ENCODE peak calls at places on chromosomes 12 and 14, in nine cellular contexts. One of them, this sample, is unnamed.

GRCh38 chr12:95207407-95207806 is 9.9 kb downstream of the FGD6 start:
- DNase-seq in left lung: no peak
- DNase-seq in astrocyte: no peak
- DNase-seq in HCT116: no peak
- DNase-seq in GM12878: no peak
- DNase-seq in sigmoid colon: no peak
- DNase-seq in breast epithelium: no peak
- DNase-seq in aorta: no peak
- DNase-seq in SJSA1: no peak
- DNase-seq in this sample: no peak

GRCh38 chr14:23633160-23633701 is 2.9 kb upstream of the DHRS2 start:
- DNase-seq in GM12878: no peak
- DNase-seq in aorta: no peak
- DNase-seq in astrocyte: no peak
- DNase-seq in SJSA1: no peak
- DNase-seq in HCT116: no peak
- DNase-seq in sigmoid colon: no peak
- DNase-seq in left lung: no peak
- DNase-seq in breast epithelium: no peak
- DNase-seq in this sample: no peak

GRCh38 chr12:14393736-14394135 is 28.3 kb downstream of the ATF7IP start:
- DNase-seq in astrocyte: peak; percentile 64
- DNase-seq in SJSA1: no peak
- DNase-seq in HCT116: no peak
- DNase-seq in breast epithelium: no peak
- DNase-seq in left lung: no peak
- DNase-seq in sigmoid colon: no peak
- DNase-seq in aorta: no peak
- DNase-seq in GM12878: no peak
- DNase-seq in this sample: no peak

GRCh38 chr12:79444089-79444488 is 246.7 kb downstream of the PAWR start:
- DNase-seq in GM12878: no peak
- DNase-seq in sigmoid colon: no peak
- DNase-seq in HCT116: no peak
- DNase-seq in breast epithelium: no peak
- DNase-seq in astrocyte: peak; percentile 59
- DNase-seq in left lung: no peak
- DNase-seq in aorta: no peak
- DNase-seq in SJSA1: no peak
- DNase-seq in this sample: no peak

GRCh38 chr12:85835810-85836715 is at the start of gene RASSF9:
- DNase-seq in breast epithelium: peak; percentile 71
- DNase-seq in left lung: peak; percentile 70
- DNase-seq in astrocyte: peak; percentile 94
- DNase-seq in aorta: peak; percentile 73
- DNase-seq in sigmoid colon: peak; percentile 90
- DNase-seq in GM12878: no peak
- DNase-seq in HCT116: no peak
- DNase-seq in SJSA1: no peak
- DNase-seq in this sample: peak; percentile 82

GRCh38 chr14:81669308-81669707 is 135.7 kb upstream of the SEL1L start:
- DNase-seq in sigmoid colon: no peak
- DNase-seq in breast epithelium: no peak
- DNase-seq in left lung: no peak
- DNase-seq in GM12878: no peak
- DNase-seq in HCT116: no peak
- DNase-seq in SJSA1: no peak
- DNase-seq in astrocyte: no peak
- DNase-seq in aorta: no peak
- DNase-seq in this sample: no peak

GRCh38 chr12:3178671-3179413 is 101.7 kb downstream of the TSPAN9 start:
- DNase-seq in astrocyte: no peak
- DNase-seq in SJSA1: peak; percentile 87
- DNase-seq in left lung: no peak
- DNase-seq in GM12878: no peak
- DNase-seq in breast epithelium: no peak
- DNase-seq in HCT116: no peak
- DNase-seq in sigmoid colon: no peak
- DNase-seq in aorta: peak; percentile 27
- DNase-seq in this sample: no peak

GRCh38 chr14:78530078-78530477 is 359.9 kb downstream of the NRXN3 start:
- DNase-seq in sigmoid colon: no peak
- DNase-seq in SJSA1: no peak
- DNase-seq in aorta: no peak
- DNase-seq in HCT116: no peak
- DNase-seq in breast epithelium: no peak
- DNase-seq in astrocyte: no peak
- DNase-seq in GM12878: no peak
- DNase-seq in left lung: no peak
- DNase-seq in this sample: no peak

GRCh38 chr14:62126885-62127478 is 364.8 kb downstream of the SNAPC1 start:
- DNase-seq in astrocyte: peak; percentile 23
- DNase-seq in breast epithelium: no peak
- DNase-seq in SJSA1: no peak
- DNase-seq in HCT116: peak; percentile 40
- DNase-seq in GM12878: no peak
- DNase-seq in sigmoid colon: no peak
- DNase-seq in left lung: no peak
- DNase-seq in aorta: no peak
- DNase-seq in this sample: no peak

GRCh38 chr12:110355080-110355479 is 48.4 kb downstream of the ANAPC7 start:
- DNase-seq in astrocyte: peak; percentile 16
- DNase-seq in HCT116: peak; percentile 32
- DNase-seq in sigmoid colon: no peak
- DNase-seq in left lung: no peak
- DNase-seq in breast epithelium: no peak
- DNase-seq in SJSA1: no peak
- DNase-seq in GM12878: no peak
- DNase-seq in aorta: no peak
- DNase-seq in this sample: no peak

GRCh38 chr14:80186301-80186800 is 25.0 kb downstream of the DIO2 start:
- DNase-seq in aorta: no peak
- DNase-seq in HCT116: no peak
- DNase-seq in SJSA1: no peak
- DNase-seq in left lung: no peak
- DNase-seq in astrocyte: no peak
- DNase-seq in sigmoid colon: no peak
- DNase-seq in breast epithelium: no peak
- DNase-seq in GM12878: no peak
- DNase-seq in this sample: no peak

GRCh38 chr14:93045211-93045674 is 70.5 kb downstream of the ITPK1 start:
- DNase-seq in GM12878: no peak
- DNase-seq in left lung: no peak
- DNase-seq in SJSA1: no peak
- DNase-seq in HCT116: no peak
- DNase-seq in aorta: no peak
- DNase-seq in astrocyte: no peak
- DNase-seq in breast epithelium: no peak
- DNase-seq in sigmoid colon: no peak
- DNase-seq in this sample: peak; percentile 42

GRCh38 chr14:77646907-77647306 is 30.5 kb upstream of the SPTLC2 start:
- DNase-seq in SJSA1: no peak
- DNase-seq in sigmoid colon: no peak
- DNase-seq in left lung: no peak
- DNase-seq in aorta: no peak
- DNase-seq in HCT116: no peak
- DNase-seq in breast epithelium: no peak
- DNase-seq in GM12878: no peak
- DNase-seq in astrocyte: no peak
- DNase-seq in this sample: no peak

GRCh38 chr12:104737682-104738370 is 220.3 kb downstream of the SLC41A2 start:
- DNase-seq in GM12878: no peak
- DNase-seq in HCT116: no peak
- DNase-seq in breast epithelium: no peak
- DNase-seq in astrocyte: no peak
- DNase-seq in left lung: no peak
- DNase-seq in SJSA1: no peak
- DNase-seq in sigmoid colon: no peak
- DNase-seq in aorta: no peak
- DNase-seq in this sample: no peak

GRCh38 chr14:69637503-69638030 is 26.2 kb downstream of the SUSD6 start:
- DNase-seq in breast epithelium: no peak
- DNase-seq in GM12878: no peak
- DNase-seq in sigmoid colon: peak; percentile 72
- DNase-seq in aorta: peak; percentile 61
- DNase-seq in left lung: peak; percentile 51
- DNase-seq in astrocyte: no peak
- DNase-seq in SJSA1: no peak
- DNase-seq in HCT116: no peak
- DNase-seq in this sample: peak; percentile 66

GRCh38 chr12:61138381-61138759 is 1121.8 kb upstream of the USP15 start:
- DNase-seq in GM12878: no peak
- DNase-seq in astrocyte: no peak
- DNase-seq in left lung: no peak
- DNase-seq in SJSA1: no peak
- DNase-seq in aorta: no peak
- DNase-seq in HCT116: no peak
- DNase-seq in breast epithelium: no peak
- DNase-seq in sigmoid colon: no peak
- DNase-seq in this sample: no peak

GRCh38 chr12:356276-356988 is 32.7 kb downstream of the KDM5A start:
- DNase-seq in aorta: no peak
- DNase-seq in GM12878: no peak
- DNase-seq in astrocyte: peak; percentile 72
- DNase-seq in HCT116: no peak
- DNase-seq in sigmoid colon: no peak
- DNase-seq in left lung: no peak
- DNase-seq in breast epithelium: no peak
- DNase-seq in SJSA1: no peak
- DNase-seq in this sample: no peak

GRCh38 chr14:59377485-59377884 is 87.7 kb downstream of the GPR135 start:
- DNase-seq in GM12878: no peak
- DNase-seq in breast epithelium: no peak
- DNase-seq in SJSA1: no peak
- DNase-seq in HCT116: no peak
- DNase-seq in sigmoid colon: no peak
- DNase-seq in astrocyte: no peak
- DNase-seq in left lung: no peak
- DNase-seq in aorta: no peak
- DNase-seq in this sample: peak; percentile 59

GRCh38 chr12:31245822-31246469 is 80.0 kb downstream of the SINHCAF start:
- DNase-seq in left lung: no peak
- DNase-seq in SJSA1: peak; percentile 31
- DNase-seq in aorta: no peak
- DNase-seq in GM12878: no peak
- DNase-seq in HCT116: no peak
- DNase-seq in breast epithelium: no peak
- DNase-seq in sigmoid colon: no peak
- DNase-seq in astrocyte: no peak
- DNase-seq in this sample: peak; percentile 59

GRCh38 chr14:104651876-104652260 is 37.5 kb upstream of the INF2 start:
- DNase-seq in sigmoid colon: no peak
- DNase-seq in GM12878: no peak
- DNase-seq in astrocyte: no peak
- DNase-seq in aorta: no peak
- DNase-seq in HCT116: no peak
- DNase-seq in left lung: no peak
- DNase-seq in SJSA1: no peak
- DNase-seq in breast epithelium: no peak
- DNase-seq in this sample: peak; percentile 47

GRCh38 chr12:51661199-51661598 is 70.2 kb downstream of the SCN8A start:
- DNase-seq in astrocyte: peak; percentile 25
- DNase-seq in SJSA1: no peak
- DNase-seq in HCT116: no peak
- DNase-seq in breast epithelium: no peak
- DNase-seq in left lung: no peak
- DNase-seq in GM12878: no peak
- DNase-seq in aorta: no peak
- DNase-seq in sigmoid colon: no peak
- DNase-seq in this sample: no peak

GRCh38 chr12:122646568-122647220 is 56.5 kb downstream of the HCAR2 start:
- DNase-seq in HCT116: no peak
- DNase-seq in left lung: no peak
- DNase-seq in SJSA1: peak; percentile 67
- DNase-seq in sigmoid colon: no peak
- DNase-seq in astrocyte: peak; percentile 59
- DNase-seq in GM12878: peak; percentile 90
- DNase-seq in breast epithelium: no peak
- DNase-seq in aorta: peak; percentile 57
- DNase-seq in this sample: no peak

GRCh38 chr12:102480401-102480800 is at the start of gene IGF1:
- DNase-seq in HCT116: no peak
- DNase-seq in aorta: no peak
- DNase-seq in GM12878: no peak
- DNase-seq in left lung: no peak
- DNase-seq in sigmoid colon: no peak
- DNase-seq in breast epithelium: no peak
- DNase-seq in SJSA1: no peak
- DNase-seq in astrocyte: peak; percentile 58
- DNase-seq in this sample: no peak
- H3K27me3 ChIP-seq in HCT116: peaks cover 8% of the 10 kb centered on the region
- H3K27me3 ChIP-seq in aorta: no peaks in the 10 kb centered on the region
- H3K27me3 ChIP-seq in GM12878: no peaks in the 10 kb centered on the region
- H3K27me3 ChIP-seq in left lung: no peaks in the 10 kb centered on the region
- H3K27me3 ChIP-seq in sigmoid colon: no peaks in the 10 kb centered on the region
- H3K27me3 ChIP-seq in breast epithelium: no peaks in the 10 kb centered on the region
- H3K27me3 ChIP-seq in SJSA1: no peaks in the 10 kb centered on the region
- H3K27me3 ChIP-seq in astrocyte: no peaks in the 10 kb centered on the region
- H3K27me3 ChIP-seq in this sample: no peaks in the 10 kb centered on the region

GRCh38 chr14:98964171-98964570 is 307.8 kb downstream of the BCL11B start:
- DNase-seq in aorta: no peak
- DNase-seq in SJSA1: no peak
- DNase-seq in breast epithelium: no peak
- DNase-seq in left lung: no peak
- DNase-seq in astrocyte: no peak
- DNase-seq in sigmoid colon: no peak
- DNase-seq in HCT116: no peak
- DNase-seq in GM12878: no peak
- DNase-seq in this sample: no peak
- H3K9me3 ChIP-seq in aorta: peaks cover 2% of the 10 kb centered on the region
- H3K9me3 ChIP-seq in SJSA1: no peaks in the 10 kb centered on the region
- H3K9me3 ChIP-seq in breast epithelium: no peaks in the 10 kb centered on the region
- H3K9me3 ChIP-seq in left lung: no peaks in the 10 kb centered on the region
- H3K9me3 ChIP-seq in astrocyte: no peaks in the 10 kb centered on the region
- H3K9me3 ChIP-seq in sigmoid colon: no peaks in the 10 kb centered on the region
- H3K9me3 ChIP-seq in HCT116: no peaks in the 10 kb centered on the region
- H3K9me3 ChIP-seq in GM12878: no peaks in the 10 kb centered on the region
- H3K9me3 ChIP-seq in this sample: no peaks in the 10 kb centered on the region

DNA sequence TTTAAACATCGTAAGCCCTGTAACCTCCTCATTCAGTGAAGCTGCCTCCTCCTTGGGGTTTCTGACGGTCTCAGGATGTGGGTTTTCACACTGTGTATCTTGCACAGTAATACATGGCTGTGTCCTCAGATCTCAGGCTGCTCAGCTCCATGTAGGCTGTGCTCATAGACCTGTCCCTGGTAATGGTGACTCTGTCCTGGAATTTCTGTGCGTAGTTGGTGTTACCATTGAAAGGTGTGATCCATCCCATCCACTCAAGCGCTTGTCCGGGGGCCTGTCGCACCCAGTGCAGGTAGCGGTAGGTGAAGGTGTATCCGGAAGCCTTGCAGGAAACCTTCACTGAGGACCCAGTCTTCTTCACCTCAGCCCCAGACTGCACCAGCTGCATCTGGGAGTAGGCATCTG is 980.5 kb downstream of the TMEM121 start:
- DNase-seq in sigmoid colon: no peak
- DNase-seq in breast epithelium: no peak
- DNase-seq in GM12878: no peak
- DNase-seq in left lung: no peak
- DNase-seq in astrocyte: no peak
- DNase-seq in aorta: no peak
- DNase-seq in HCT116: no peak
- DNase-seq in SJSA1: no peak
- DNase-seq in this sample: no peak
- H3K27me3 ChIP-seq in sigmoid colon: no peaks in the 10 kb centered on the region
- H3K27me3 ChIP-seq in breast epithelium: peaks cover 17% of the 10 kb centered on the region
- H3K27me3 ChIP-seq in GM12878: peaks cover 5% of the 10 kb centered on the region
- H3K27me3 ChIP-seq in left lung: peaks cover 25% of the 10 kb centered on the region
- H3K27me3 ChIP-seq in astrocyte: no peaks in the 10 kb centered on the region
- H3K27me3 ChIP-seq in aorta: no peaks in the 10 kb centered on the region
- H3K27me3 ChIP-seq in HCT116: no peaks in the 10 kb centered on the region
- H3K27me3 ChIP-seq in SJSA1: no peaks in the 10 kb centered on the region
- H3K27me3 ChIP-seq in this sample: no peaks in the 10 kb centered on the region

GRCh38 chr12:115163710-115164109 is 479.7 kb upstream of the TBX3 start:
- DNase-seq in HCT116: no peak
- DNase-seq in aorta: no peak
- DNase-seq in breast epithelium: no peak
- DNase-seq in left lung: no peak
- DNase-seq in sigmoid colon: no peak
- DNase-seq in SJSA1: no peak
- DNase-seq in GM12878: no peak
- DNase-seq in astrocyte: no peak
- DNase-seq in this sample: no peak
- H3K9me3 ChIP-seq in HCT116: no peaks in the 10 kb centered on the region
- H3K9me3 ChIP-seq in aorta: peaks cover under 1% of the 10 kb centered on the region
- H3K9me3 ChIP-seq in breast epithelium: no peaks in the 10 kb centered on the region
- H3K9me3 ChIP-seq in left lung: no peaks in the 10 kb centered on the region
- H3K9me3 ChIP-seq in sigmoid colon: no peaks in the 10 kb centered on the region
- H3K9me3 ChIP-seq in SJSA1: no peaks in the 10 kb centered on the region
- H3K9me3 ChIP-seq in GM12878: no peaks in the 10 kb centered on the region
- H3K9me3 ChIP-seq in astrocyte: no peaks in the 10 kb centered on the region
- H3K9me3 ChIP-seq in this sample: no peaks in the 10 kb centered on the region